ENCODE peak calls at places on chromosomes 1 and 21, in seven cellular contexts. M is GM23248, G is HCT116, H is neural progenitor cell, P is PC-3, O is SK-N-SH, V is GM23338. K is an unnamed sample. For H3K4me1, the result is how much of the 10 kb centered on the place peaks cover.

GRCh38 chr21:27476696-27477095 is 509.8 kb upstream of the ADAMTS5 start:
- DNase-seq in H (no peak), P (no peak), M (peak), V (no peak), G (no peak), O (peak), K (no peak)

GRCh38 chr1:107963601-107964396 is 1.2 kb downstream of the VAV3 start:
- DNase-seq in G (no peak), V (peak), P (no peak), H (peak), M (peak), O (peak), K (peak)

GRCh38 chr1:84776639-84777038 is 86.4 kb upstream of the SSX2IP start:
- DNase-seq in H (no peak), M (no peak), P (peak), V (no peak), G (no peak), O (no peak), K (no peak)

GRCh38 chr1:80064524-80064923 is 1058.0 kb upstream of the ADGRL4 start:
- DNase-seq in V (no peak), M (peak), G (no peak), P (peak), H (no peak), O (no peak), K (no peak)

GRCh38 chr1:245549981-245550701 is 395.4 kb downstream of the KIF26B start:
- DNase-seq in M (peak), H (peak), O (no peak), P (no peak), G (no peak), V (peak), K (no peak)

GRCh38 chr1:77540501-77541161 is 141.8 kb downstream of the ZZZ3 start:
- DNase-seq in M (peak), H (no peak), O (no peak), P (peak), G (no peak), V (no peak), K (no peak)

GRCh38 chr1:36204347-36204909 is 19.8 kb upstream of the THRAP3 start:
- DNase-seq in H (no peak), V (no peak), M (peak), P (no peak), O (no peak), G (no peak), K (no peak)

GRCh38 chr1:17011439-17012307 is at the start of gene ATP13A2:
- DNase-seq in G (peak), P (peak), H (peak), M (peak), O (peak), V (peak), K (peak)

GRCh38 chr1:212203611-212204010 is 81.6 kb upstream of the PPP2R5A start:
- DNase-seq in V (no peak), M (no peak), H (no peak), P (no peak), G (no peak), O (no peak), K (no peak)

GRCh38 chr1:41241748-41242644 is at the start of gene SCMH1:
- DNase-seq in V (peak), P (peak), G (no peak), O (peak), M (peak), H (peak), K (peak)

GRCh38 chr1:6005276-6005917 is 13.2 kb upstream of the NPHP4 start:
- DNase-seq in M (no peak), V (no peak), H (no peak), G (no peak), P (no peak), O (no peak), K (no peak)

GRCh38 chr1:7558921-7559869 is 211.9 kb upstream of the VAMP3 start:
- DNase-seq in V (no peak), M (no peak), P (no peak), H (no peak), G (no peak), O (peak), K (no peak)

GRCh38 chr1:34419662-34420061 is 243.0 kb downstream of the C1orf94 start:
- DNase-seq in P (no peak), G (no peak), H (peak), M (peak), V (peak), O (peak), K (no peak)
- TF ChIP-seq EZH2phosphoT487 in P (no peak), G (no peak), H (no peak), M (no peak), V (no peak), O (no peak), K (no peak)

GRCh38 chr1:154443274-154444013 is 38.3 kb downstream of the IL6R start:
- DNase-seq in V (no peak), O (no peak), P (no peak), G (no peak), H (no peak), M (no peak), K (no peak)
- H3K4me1 ChIP-seq in V (under half), O (under half), P (under half), G (under half), H (under half), M (under half), K (under half)

DNA sequence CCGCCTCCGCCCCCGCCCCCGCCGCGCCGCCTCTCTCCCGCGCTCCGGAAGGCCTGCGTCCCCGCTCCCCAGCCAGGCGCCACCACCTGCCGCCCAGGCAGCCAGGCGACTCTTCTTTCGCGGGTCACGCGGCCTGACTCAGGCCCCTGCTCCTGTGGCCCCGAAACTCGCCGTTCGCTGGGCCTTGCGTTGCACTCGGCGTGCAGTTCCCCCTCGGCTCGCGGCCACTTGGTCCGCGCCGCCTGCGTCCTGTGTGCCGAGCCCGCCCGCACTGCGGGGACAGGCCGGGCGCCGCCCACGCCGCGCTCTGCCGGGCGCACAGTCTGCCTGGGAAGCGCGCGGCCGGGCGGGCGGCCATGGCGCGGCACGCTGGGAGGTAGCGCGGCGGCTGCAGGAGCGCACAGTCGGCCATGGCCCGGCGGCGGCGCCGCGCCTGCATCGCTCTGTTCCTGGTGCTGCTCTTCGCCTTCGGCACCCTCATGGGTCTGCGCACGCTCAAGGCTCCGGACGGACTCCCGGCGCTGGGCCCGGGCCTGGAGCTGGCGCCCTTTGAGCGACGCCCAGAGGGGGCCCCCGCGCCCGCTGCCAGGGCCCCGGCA is at the start of gene MANEAL:
- DNase-seq in G (peak), V (peak), O (peak), H (peak), M (peak), P (peak), K (peak)
- TF ChIP-seq EZH2phosphoT487 in G (no peak), V (no peak), O (no peak), H (peak), M (no peak), P (peak), K (no peak)

GRCh38 chr21:42222821-42223390 is 4.0 kb downstream of the ABCG1 start:
- DNase-seq in M (no peak), V (no peak), P (no peak), H (no peak), G (no peak), O (no peak), K (no peak)
- H3K4me1 ChIP-seq in M (under half), V (under half), P (under half), H (under half), G (under half), O (under half), K (half or more)

DNA sequence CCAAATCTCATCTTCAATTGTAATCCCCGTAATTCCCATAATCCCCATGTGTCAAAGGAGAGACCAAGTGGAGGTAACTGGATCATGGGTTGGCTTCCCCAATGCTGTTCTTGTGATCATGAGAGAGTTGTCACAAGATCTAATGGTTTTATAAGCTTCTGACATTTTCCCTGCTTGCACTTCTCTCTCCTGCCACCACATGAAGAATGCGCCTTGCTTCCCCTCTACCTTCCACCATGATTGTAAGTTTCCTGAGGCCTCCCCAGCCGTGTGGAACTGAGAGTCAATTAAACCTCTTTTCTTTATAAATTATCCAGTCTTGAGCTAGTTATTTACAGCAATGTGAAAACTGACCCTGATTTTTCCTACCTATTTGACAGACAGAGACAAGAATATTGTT is 162.5 kb upstream of the SYT6 start:
- DNase-seq in P (no peak), H (no peak), M (no peak), G (no peak), V (peak), O (no peak), K (no peak)
- TF ChIP-seq EZH2phosphoT487 in P (no peak), H (no peak), M (no peak), G (no peak), V (no peak), O (no peak), K (no peak)

DNA sequence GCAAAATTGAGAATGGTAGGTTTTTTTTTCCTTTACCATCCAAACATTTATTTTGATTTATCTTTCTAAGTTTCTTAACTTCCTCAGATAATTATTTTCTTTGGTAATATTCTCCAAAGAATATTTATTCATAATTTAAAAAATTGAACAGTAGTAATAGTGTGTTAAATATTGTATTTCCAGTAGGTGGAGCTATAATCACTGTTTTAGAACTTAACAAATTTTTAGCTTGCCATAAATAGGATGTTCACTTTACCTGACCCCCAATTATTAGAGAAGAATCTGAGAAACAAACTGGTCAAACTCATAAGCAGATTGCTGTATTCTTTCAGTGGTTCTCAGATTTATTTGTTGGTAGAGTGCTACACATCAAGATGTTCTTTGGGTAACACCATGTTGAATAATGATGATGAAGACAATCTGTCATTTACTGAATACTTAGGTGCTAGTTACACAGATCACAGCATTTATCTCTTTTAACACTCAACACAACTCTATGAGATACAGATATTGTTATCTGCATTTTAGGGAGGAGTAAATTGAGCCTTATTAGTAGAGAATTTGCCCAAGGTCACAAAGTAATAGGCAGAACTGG is 82.4 kb upstream of the GPR88 start:
- DNase-seq in H (no peak), P (peak), V (no peak), G (no peak), M (peak), O (peak), K (peak)
- H3K4me1 ChIP-seq in H (under half), P (under half), V (under half), G (under half), M (under half), O (under half), K (under half)

GRCh38 chr1:203524824-203525223 is 30.9 kb downstream of the OPTC start:
- DNase-seq in H (no peak), O (no peak), P (no peak), V (no peak), M (no peak), G (no peak), K (no peak)

GRCh38 chr1:203527013-203527412 is 33.1 kb downstream of the OPTC start:
- DNase-seq in O (no peak), P (no peak), G (no peak), V (no peak), M (no peak), H (no peak), K (no peak)

GRCh38 chr1:203525685-203526084 is 31.7 kb downstream of the OPTC start:
- DNase-seq in H (no peak), G (no peak), P (no peak), V (no peak), M (no peak), O (no peak), K (no peak)

GRCh38 chr1:203528098-203528497 is 34.1 kb downstream of the OPTC start:
- DNase-seq in H (peak), V (no peak), G (no peak), P (no peak), O (no peak), M (no peak), K (no peak)

GRCh38 chr1:203526572-203526971 is 32.6 kb downstream of the OPTC start:
- DNase-seq in G (no peak), M (peak), P (peak), V (no peak), H (no peak), O (no peak), K (no peak)
- TF ChIP-seq EZH2phosphoT487 in G (no peak), M (no peak), P (no peak), V (no peak), H (no peak), O (no peak), K (no peak)

GRCh38 chr1:31669786-31670582 is 25.3 kb upstream of the PEF1 start:
- DNase-seq in V (peak), P (peak), O (peak), H (peak), M (no peak), G (peak), K (peak)
- H3K4me1 ChIP-seq in V (under half), P (under half), O (under half), H (under half), M (under half), G (under half), K (under half)

GRCh38 chr21:34690793-34691175 is 22.0 kb downstream of the CLIC6 start:
- DNase-seq in G (no peak), M (no peak), P (no peak), H (no peak), O (no peak), V (no peak), K (no peak)
- TF ChIP-seq EZH2phosphoT487 in G (no peak), M (no peak), P (no peak), H (no peak), O (no peak), V (no peak), K (no peak)